ENCODE peak calls at places on chromosomes 2 and 18, in six cellular contexts. L is colonic mucosa; V is neuronal stem cell; H is sigmoid colon; F is A673; Z is CD4-positive, alpha-beta memory T cell. C is an unnamed sample. For H3K9me3, the result is how much of the 10 kb centered on the place peaks cover.

GRCh38 chr18:2281523-2282199 is 289.6 kb downstream of the METTL4 start:
- DNase-seq in V (no peak), F (no peak), L (no peak), H (no peak), Z (no peak), C (no peak)

GRCh38 chr2:88919087-88919738 is 227.7 kb downstream of the RPIA start:
- DNase-seq in L (no peak), Z (no peak), F (peak), V (no peak), H (no peak), C (no peak)

GRCh38 chr2:9440058-9440727 is 16.7 kb downstream of the CPSF3 start:
- DNase-seq in L (no peak), Z (no peak), V (no peak), F (no peak), H (no peak), C (no peak)

GRCh38 chr2:191384829-191385228 is 139.6 kb downstream of the MYO1B start:
- DNase-seq in F (no peak), Z (no peak), L (no peak), H (no peak), V (no peak), C (no peak)

GRCh38 chr2:236342951-236343350 is 78.7 kb upstream of the ASB18 start:
- DNase-seq in F (no peak), H (no peak), Z (no peak), V (no peak), L (no peak), C (no peak)

GRCh38 chr2:226791056-226791486 is 8.5 kb downstream of the IRS1 start:
- DNase-seq in H (peak), V (no peak), Z (peak), F (peak), L (peak), C (peak)

GRCh38 chr2:236376566-236377244 is 112.5 kb upstream of the ASB18 start:
- DNase-seq in L (no peak), H (no peak), Z (no peak), F (no peak), V (no peak), C (no peak)

GRCh38 chr2:237497009-237497819 is 10.2 kb downstream of the MLPH start:
- DNase-seq in F (no peak), Z (no peak), H (no peak), L (no peak), V (no peak), C (no peak)

GRCh38 chr2:213220967-213221603 is 63.2 kb upstream of the SPAG16 start:
- DNase-seq in L (no peak), H (no peak), F (no peak), Z (no peak), V (no peak), C (no peak)

GRCh38 chr2:204207851-204208250 is 271.3 kb downstream of the ICOS start:
- DNase-seq in V (no peak), F (no peak), H (no peak), L (no peak), Z (no peak), C (no peak)

GRCh38 chr2:105415007-105415406 is 16.2 kb upstream of the FHL2 start:
- DNase-seq in F (no peak), H (no peak), L (no peak), V (no peak), Z (no peak), C (no peak)

GRCh38 chr2:85662899-85663683 is 4.9 kb downstream of the SFTPB start:
- DNase-seq in Z (no peak), F (no peak), V (no peak), H (peak), L (no peak), C (no peak)

GRCh38 chr2:21772624-21773023 is 648.9 kb downstream of the TDRD15 start:
- DNase-seq in L (no peak), Z (no peak), F (no peak), V (no peak), H (no peak), C (no peak)

GRCh38 chr2:173511357-173511756 is 156.7 kb downstream of the CDCA7 start:
- DNase-seq in L (no peak), V (no peak), F (no peak), H (no peak), Z (no peak), C (no peak)

GRCh38 chr2:176636376-176636775 is 367.1 kb downstream of the MTX2 start:
- DNase-seq in Z (no peak), V (peak), H (no peak), L (no peak), F (peak), C (no peak)

GRCh38 chr2:54897420-54898310 is 152.6 kb downstream of the RTN4 start:
- DNase-seq in F (no peak), L (no peak), Z (peak), H (no peak), V (no peak), C (no peak)

GRCh38 chr2:46269545-46270273 is 27.5 kb upstream of the EPAS1 start:
- DNase-seq in H (no peak), L (no peak), F (no peak), Z (no peak), V (no peak), C (peak)

GRCh38 chr2:47497843-47498460 is 95.0 kb downstream of the MSH2 start:
- DNase-seq in L (no peak), Z (no peak), H (no peak), V (no peak), F (no peak), C (no peak)

GRCh38 chr2:30678410-30679137 is 128.7 kb downstream of the CAPN13 start:
- DNase-seq in Z (no peak), L (no peak), H (peak), F (no peak), V (no peak), C (no peak)

GRCh38 chr2:21642647-21643046 is 518.9 kb downstream of the TDRD15 start:
- DNase-seq in F (no peak), H (no peak), V (no peak), L (no peak), Z (no peak), C (no peak)

GRCh38 chr2:72669121-72669520 is 156.7 kb downstream of the EXOC6B start:
- DNase-seq in F (no peak), Z (no peak), L (no peak), V (no peak), H (no peak), C (no peak)

GRCh38 chr18:35306588-35307250 is 16.7 kb upstream of the ZSCAN30 start:
- DNase-seq in H (no peak), L (no peak), F (no peak), Z (no peak), V (no peak), C (no peak)

DNA sequence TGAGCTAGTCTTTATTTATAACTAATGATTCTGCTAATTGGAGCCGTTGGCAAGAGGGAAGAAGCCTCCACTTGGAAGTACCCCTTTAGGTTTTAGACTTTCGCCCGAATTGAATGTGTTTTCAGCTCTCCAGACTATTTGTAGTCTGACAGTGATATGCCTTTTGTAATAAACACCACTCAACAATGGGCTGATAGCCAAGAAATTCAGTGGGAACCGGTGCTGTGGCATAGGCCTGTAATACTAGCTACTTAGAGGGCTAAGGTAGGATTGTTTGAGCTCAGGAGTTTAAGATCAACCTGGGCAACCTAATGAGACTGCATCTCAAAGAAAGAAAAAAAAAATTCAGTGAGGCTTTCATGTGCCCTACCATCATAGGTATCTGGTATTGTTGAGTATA is 13.6 kb upstream of the ZSCAN30 start:
- DNase-seq in H (no peak), F (no peak), Z (no peak), L (no peak), V (no peak), C (no peak)
- H3K9me3 ChIP-seq in H (under half), F (half or more), Z (half or more), L (under half), V (half or more), C (under half)

GRCh38 chr18:48948112-48949050 is 2.4 kb downstream of the SMAD7 start:
- DNase-seq in F (peak), L (peak), H (peak), V (no peak), Z (peak), C (peak)

GRCh38 chr18:48947583-48947982 is 3.2 kb downstream of the SMAD7 start:
- DNase-seq in L (no peak), F (peak), V (no peak), H (no peak), Z (no peak), C (no peak)

GRCh38 chr18:48950536-48951447 is at the start of gene SMAD7:
- DNase-seq in F (peak), H (no peak), L (no peak), Z (no peak), V (no peak), C (peak)

GRCh38 chr18:48949606-48950535 is 894 bp downstream of the SMAD7 start:
- DNase-seq in Z (peak), V (peak), F (peak), L (peak), H (no peak), C (peak)

GRCh38 chr18:48949051-48949605 is 1.6 kb downstream of the SMAD7 start:
- DNase-seq in H (peak), L (peak), Z (peak), F (peak), V (no peak), C (peak)
- H3K27ac ChIP-seq in H (peak), L (peak), Z (peak), F (peak), V (no peak), C (peak)

GRCh38 chr2:230429513-230429912 is 13.5 kb downstream of the SP100 start:
- DNase-seq in F (no peak), V (no peak), H (no peak), Z (no peak), L (no peak), C (no peak)
- H3K9me3 ChIP-seq in F (under half), V (under half), H (under half), Z (under half), L (under half), C (under half)

DNA sequence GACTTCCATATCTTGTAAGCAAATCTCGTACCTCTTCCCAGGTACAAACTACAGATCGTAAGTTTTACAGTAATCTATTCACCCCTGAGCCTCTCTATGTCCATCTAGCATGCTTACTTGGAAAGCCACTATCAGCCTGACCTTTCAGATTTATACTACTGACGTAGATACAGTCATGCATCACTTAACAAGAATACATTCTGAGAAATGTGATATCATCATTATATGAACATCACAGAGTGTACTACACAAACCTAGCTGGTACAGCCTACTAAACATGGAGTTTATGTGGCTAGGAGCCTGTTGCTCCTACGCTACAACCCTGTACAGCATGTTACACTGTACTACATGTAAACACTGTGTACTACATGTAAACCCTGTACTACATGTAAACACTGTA is 293.2 kb upstream of the ZNF804A start:
- DNase-seq in H (no peak), L (no peak), F (no peak), Z (no peak), V (no peak), C (no peak)
- H3K27ac ChIP-seq in H (no peak), L (no peak), F (no peak), Z (no peak), V (no peak), C (no peak)

C was measured in heart right ventricle.